ENCODE peak calls at places on chromosomes 4 and X, in four cellular contexts. Z is IMR-90, D is mesendoderm, J is H1. W is an unnamed sample.

GRCh38 chr4:77990456-77990855 is 66.7 kb upstream of the FRAS1 start:
- DNase-seq in Z (no peak), D (no peak), J (no peak), W (no peak)

GRCh38 chrX:69032601-69033000 is 132.7 kb downstream of the PJA1 start:
- DNase-seq in Z (peak; percentile 15), D (peak; percentile 61), J (no peak), W (no peak)

GRCh38 chrX:48833531-48834138 is 1.8 kb downstream of the PCSK1N start:
- DNase-seq in Z (no peak), D (no peak), J (no peak), W (no peak)

GRCh38 chr4:89899157-89899556 is 4.5 kb downstream of the MMRN1 start:
- DNase-seq in Z (no peak), D (no peak), J (no peak), W (no peak)

GRCh38 chrX:53684415-53685192 is 1.9 kb downstream of the HUWE1 start:
- DNase-seq in Z (no peak), D (peak; percentile 9), J (no peak), W (no peak)

GRCh38 chrX:143296521-143296920 is 220.8 kb downstream of the SPANXN3 start:
- DNase-seq in Z (no peak), D (no peak), J (no peak), W (no peak)

GRCh38 chr4:80963051-80963450 is 67.5 kb upstream of the BMP3 start:
- DNase-seq in Z (peak; percentile 29), D (no peak), J (no peak), W (no peak)

GRCh38 chrX:134186362-134187121 is 50.4 kb upstream of the CCDC160 start:
- DNase-seq in Z (no peak), D (no peak), J (no peak), W (no peak)

GRCh38 chr4:40681600-40682297 is 52.1 kb upstream of the RBM47 start:
- DNase-seq in Z (no peak), D (peak; percentile 84), J (no peak), W (no peak)

GRCh38 chr4:127616898-127617297 is 15.9 kb upstream of the INTU start:
- DNase-seq in Z (no peak), D (no peak), J (no peak), W (no peak)

GRCh38 chrX:67555578-67556203 is 11.9 kb downstream of the AR start:
- DNase-seq in Z (peak; percentile 21), D (peak; percentile 64), J (no peak), W (peak; percentile 55)

GRCh38 chr4:30718021-30718888 is 1.9 kb upstream of the PCDH7 start:
- DNase-seq in Z (peak; percentile 36), D (peak; percentile 82), J (no peak), W (peak; percentile 65)

GRCh38 chr4:156193116-156193515 is 239.4 kb upstream of the CTSO start:
- DNase-seq in Z (peak; percentile 17), D (no peak), J (no peak), W (no peak)

GRCh38 chr4:122576261-122577188 is 44.3 kb downstream of the IL21 start:
- DNase-seq in Z (peak; percentile 58), D (peak; percentile 60), J (no peak), W (no peak)

GRCh38 chr4:94621491-94622080 is 136.2 kb upstream of the BMPR1B start:
- DNase-seq in Z (peak; percentile 61), D (peak; percentile 33), J (no peak), W (no peak)

GRCh38 chr4:70688795-70689231 is 481 bp downstream of the UTP3 start:
- DNase-seq in Z (no peak), D (peak; percentile 10), J (no peak), W (no peak)

GRCh38 chr4:15673337-15673736 is 8.3 kb upstream of the FAM200B start:
- DNase-seq in Z (no peak), D (no peak), J (no peak), W (no peak)
- H3K4me1 ChIP-seq in Z (peaks cover 6% of the 10 kb centered on the region), D (peaks cover 4% of the 10 kb centered on the region), J (no peaks in the 10 kb centered on the region), W (peaks cover 7% of the 10 kb centered on the region)

GRCh38 chrX:152865232-152865920 is 32.5 kb upstream of the ZNF185 start:
- DNase-seq in Z (no peak), D (no peak), J (no peak), W (no peak)

GRCh38 chrX:152861826-152862225 is 31.0 kb downstream of the NSDHL start:
- DNase-seq in Z (peak; percentile 10), D (no peak), J (no peak), W (no peak)

DNA sequence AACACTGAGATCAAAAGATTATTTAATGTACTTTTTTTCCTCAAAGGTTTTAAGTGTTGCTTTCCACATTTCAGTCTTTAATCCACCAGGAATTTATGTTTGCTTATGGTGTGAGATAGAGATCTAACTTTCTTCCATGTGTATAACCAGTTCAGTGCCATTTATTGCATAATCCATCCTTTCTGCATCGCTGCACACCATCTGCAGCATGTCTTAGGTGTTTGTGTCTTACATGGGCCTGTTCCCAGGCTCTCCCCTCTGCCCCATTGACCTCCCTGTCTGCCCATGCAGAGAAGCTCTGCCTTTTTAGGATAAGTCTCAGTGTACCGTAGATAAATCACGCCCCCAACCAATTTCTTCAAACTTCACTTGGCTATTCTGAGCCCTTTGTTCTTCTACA is 30.3 kb downstream of the NSDHL start:
- DNase-seq in Z (peak; percentile 21), D (no peak), J (no peak), W (no peak)
- H4K5ac ChIP-seq in Z (no peak overlapping the region), D (no peak overlapping the region), J (no peak overlapping the region), W (no peak overlapping the region)

GRCh38 chr4:76216521-76216920 is 2.9 kb upstream of the SCARB2 start:
- DNase-seq in Z (no peak), D (no peak), J (no peak), W (no peak)
- H3K4me1 ChIP-seq in Z (peaks cover 10% of the 10 kb centered on the region), D (peaks cover 7% of the 10 kb centered on the region), J (peaks cover 4% of the 10 kb centered on the region), W (peaks cover 7% of the 10 kb centered on the region)

DNA sequence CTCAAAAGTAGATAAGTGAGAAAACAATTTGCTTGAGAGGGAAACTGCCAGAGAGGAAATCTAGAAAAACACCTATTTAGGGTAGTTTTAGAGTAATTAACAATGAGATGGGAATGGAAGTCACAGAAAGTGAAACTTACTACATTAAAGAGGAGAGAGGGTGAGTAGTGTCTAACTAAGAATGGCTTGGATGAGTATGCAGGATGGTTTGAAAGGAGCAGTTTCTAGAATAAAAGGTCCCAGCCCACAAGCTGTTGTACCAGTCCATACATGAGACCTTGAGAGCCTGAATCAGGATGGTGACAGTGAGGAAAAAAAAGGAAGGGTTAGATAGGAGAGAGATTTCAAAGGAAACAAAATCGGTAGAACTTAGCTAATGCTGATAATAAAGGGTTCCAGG is 1.3 kb downstream of the GAR1 start:
- DNase-seq in Z (no peak), D (no peak), J (no peak), W (no peak)
- H4K5ac ChIP-seq in Z (no peak overlapping the region), D (no peak overlapping the region), J (no peak overlapping the region), W (no peak overlapping the region)

DNA sequence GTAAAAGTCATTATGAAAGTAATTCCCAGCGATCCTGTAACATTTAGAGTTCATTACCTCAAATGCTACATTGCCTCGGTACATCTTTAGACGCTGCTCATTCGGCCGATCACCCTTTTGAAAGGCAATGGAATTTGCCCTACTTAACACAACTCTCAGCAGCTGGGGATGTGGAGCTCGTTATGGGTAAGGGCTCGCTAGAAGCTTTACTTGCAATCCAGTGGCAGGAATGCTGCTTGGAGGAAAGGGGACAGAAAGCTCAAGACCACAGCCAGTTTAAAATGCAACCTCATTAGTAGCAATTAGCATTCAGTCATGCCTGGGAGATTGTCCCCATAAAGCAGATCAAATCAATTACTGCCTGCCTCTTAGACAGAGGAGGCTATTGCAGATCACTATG is 237.7 kb upstream of the GLRA2 start:
- DNase-seq in Z (no peak), D (peak; percentile 29), J (no peak), W (peak; percentile 28)
- H3K4me1 ChIP-seq in Z (no peaks in the 10 kb centered on the region), D (no peaks in the 10 kb centered on the region), J (no peaks in the 10 kb centered on the region), W (no peaks in the 10 kb centered on the region)